ENCODE peak calls at places on chromosomes 12 and 14, in nine cellular contexts. V is K562; D is A549; B is pancreas; T is activated CD8-positive, alpha-beta memory T cell treated with anti-CD3 and anti-CD28 coated beads, Interleukin-2, amount 10 ng/mL, durations not matched to agents 7 days and 5 days; C is WTC11; O is activated T-cell treated with anti-CD3 and anti-CD28 coated beads, Interleukin-2, amount 50 U/mL, for 4 hours; R is upper lobe of left lung; P is Right ventricle myocardium superior. Q is an unnamed sample.

GRCh38 chr14:24710403-24711063 is 76.5 kb upstream of the GZMB start:
- ATAC-seq in B (peak), O (peak), D (peak), R (no peak), V (peak), C (peak), P (peak), T (peak), Q (no peak)

GRCh38 chr14:73797540-73797925 is 54.1 kb upstream of the PTGR2 start:
- ATAC-seq in V (peak), T (no peak), O (no peak), R (no peak), B (no peak), C (no peak), P (no peak), D (no peak), Q (no peak)

GRCh38 chr12:109482894-109483293 is 5.5 kb downstream of the UBE3B start:
- ATAC-seq in D (no peak), O (no peak), B (no peak), P (no peak), V (no peak), R (no peak), C (no peak), T (no peak), Q (no peak)

GRCh38 chr12:116381744-116382455 is 104.4 kb upstream of the MED13L start:
- ATAC-seq in P (no peak), D (peak), R (no peak), V (no peak), B (peak), O (no peak), C (peak), T (no peak), Q (no peak)

GRCh38 chr12:58225067-58225877 is 283.9 kb downstream of the ATP23 start:
- ATAC-seq in C (no peak), O (no peak), D (no peak), T (no peak), V (no peak), R (no peak), P (no peak), B (no peak), Q (no peak)

GRCh38 chr12:58034311-58034710 is 92.9 kb downstream of the ATP23 start:
- ATAC-seq in O (no peak), C (no peak), T (no peak), D (no peak), V (no peak), P (peak), B (no peak), R (no peak), Q (no peak)

GRCh38 chr12:68376901-68377300 is 44.7 kb upstream of the MDM1 start:
- ATAC-seq in V (no peak), P (no peak), R (no peak), B (no peak), C (no peak), T (no peak), D (no peak), O (no peak), Q (no peak)

GRCh38 chr12:91361864-91362263 is 179.2 kb upstream of the DCN start:
- ATAC-seq in C (no peak), V (peak), R (no peak), P (peak), B (peak), D (peak), T (no peak), O (no peak), Q (no peak)

GRCh38 chr14:70254476-70254961 is 65.8 kb upstream of the SLC8A3 start:
- ATAC-seq in O (peak), R (no peak), T (peak), P (peak), V (peak), D (peak), C (peak), B (peak), Q (no peak)

GRCh38 chr14:24418492-24418873 is 11.0 kb downstream of the CBLN3 start:
- ATAC-seq in R (no peak), D (no peak), O (no peak), T (no peak), C (no peak), P (peak), B (peak), V (no peak), Q (no peak)

GRCh38 chr12:3243376-3244084 is 166.4 kb downstream of the TSPAN9 start:
- ATAC-seq in C (no peak), P (no peak), B (peak), D (no peak), O (no peak), V (no peak), R (no peak), T (no peak), Q (no peak)

GRCh38 chr12:128268348-128268725 is 1.4 kb downstream of the TMEM132C start:
- ATAC-seq in O (no peak), P (peak), R (no peak), C (no peak), V (no peak), B (peak), T (no peak), D (no peak), Q (no peak)

GRCh38 chr12:125149160-125150108 is 84.2 kb downstream of the AACS start:
- ATAC-seq in R (no peak), T (no peak), C (no peak), B (peak), D (no peak), O (no peak), P (no peak), V (peak), Q (peak)

GRCh38 chr12:3125674-3126073 is 48.5 kb downstream of the TSPAN9 start:
- ATAC-seq in C (no peak), R (no peak), P (no peak), O (no peak), D (no peak), T (no peak), V (no peak), B (no peak), Q (no peak)

GRCh38 chr14:21054123-21054767 is 3.4 kb upstream of the RNASE8 start:
- ATAC-seq in C (peak), V (no peak), O (peak), P (no peak), T (no peak), R (no peak), B (peak), D (peak), Q (no peak)

Q was measured in activated CD4-positive, CD25-positive, alpha-beta regulatory T cell treated with anti-CD3 and anti-CD28 coated beads, Interleukin-2, amount 50 U/mL, for 24 hours.